ENCODE peak calls at places on chromosomes 12 and 14, in four cellular contexts. F is neuronal stem cell, Q is mesenchymal stem cell, I is H1. G is an unnamed sample. For H3K36me3, the result is how much of the 10 kb centered on the place peaks cover.

GRCh38 chr14:61668267-61668666 is 27.0 kb upstream of the HIF1A start:
- DNase-seq in F (no peak), Q (no peak), I (no peak), G (no peak)

GRCh38 chr14:100019156-100019882 is 45.9 kb upstream of the EVL start:
- DNase-seq in F (no peak), Q (peak), I (no peak), G (peak)

GRCh38 chr14:37668646-37669045 is 73.2 kb downstream of the TTC6 start:
- DNase-seq in F (no peak), I (no peak), Q (peak), G (peak)

GRCh38 chr12:69623970-69624369 is 13.3 kb upstream of the LRRC10 start:
- DNase-seq in Q (no peak), I (no peak), F (no peak), G (no peak)

GRCh38 chr12:124790650-124791400 is 72.8 kb downstream of the SCARB1 start:
- DNase-seq in F (no peak), I (no peak), Q (no peak), G (no peak)

GRCh38 chr12:106774808-106775524 is 484 bp downstream of the RIC8B start:
- DNase-seq in F (no peak), I (no peak), Q (no peak), G (peak)

GRCh38 chr12:2336409-2336829 is 283.6 kb downstream of the CACNA1C start:
- DNase-seq in F (no peak), I (no peak), Q (peak), G (peak)

GRCh38 chr12:2284857-2285256 is 232.1 kb downstream of the CACNA1C start:
- DNase-seq in I (peak), F (peak), Q (peak), G (peak)

GRCh38 chr12:110351119-110351518 is 52.4 kb downstream of the ANAPC7 start:
- DNase-seq in I (no peak), Q (no peak), F (no peak), G (no peak)

GRCh38 chr12:54683388-54683787 is 35.2 kb upstream of the DCD start:
- DNase-seq in I (no peak), Q (no peak), F (no peak), G (no peak)

GRCh38 chr12:121240484-121241202 is 30.7 kb downstream of the P2RX4 start:
- DNase-seq in Q (no peak), I (peak), F (no peak), G (no peak)

GRCh38 chr12:45290218-45290609 is 74.3 kb downstream of the ANO6 start:
- DNase-seq in Q (peak), F (no peak), I (no peak), G (peak)

GRCh38 chr12:51926718-51927117 is 19.4 kb downstream of the ACVRL1 start:
- DNase-seq in Q (peak), I (no peak), F (no peak), G (peak)

GRCh38 chr14:102262894-102263462 is 42.0 kb downstream of the MOK start:
- DNase-seq in I (peak), Q (no peak), F (peak), G (no peak)

GRCh38 chr14:91202234-91202974 is 42.1 kb downstream of the GPR68 start:
- DNase-seq in I (no peak), Q (peak), F (peak), G (no peak)

GRCh38 chr12:104358353-104359003 is 54.9 kb downstream of the EID3 start:
- DNase-seq in I (peak), F (no peak), Q (peak), G (peak)

GRCh38 chr12:68223067-68223747 is 2.4 kb downstream of the IL26 start:
- DNase-seq in I (peak), F (peak), Q (peak), G (peak)

GRCh38 chr14:50021261-50021660 is 95.1 kb downstream of the VCPKMT start:
- DNase-seq in Q (no peak), I (no peak), F (no peak), G (no peak)

GRCh38 chr14:50023671-50024490 is 92.5 kb downstream of the VCPKMT start:
- DNase-seq in I (no peak), Q (peak), F (no peak), G (no peak)

GRCh38 chr14:50020799-50021198 is 95.6 kb downstream of the VCPKMT start:
- DNase-seq in Q (no peak), I (no peak), F (no peak), G (no peak)

GRCh38 chr14:50025073-50025472 is 91.3 kb downstream of the VCPKMT start:
- DNase-seq in Q (no peak), I (no peak), F (no peak), G (no peak)

DNA sequence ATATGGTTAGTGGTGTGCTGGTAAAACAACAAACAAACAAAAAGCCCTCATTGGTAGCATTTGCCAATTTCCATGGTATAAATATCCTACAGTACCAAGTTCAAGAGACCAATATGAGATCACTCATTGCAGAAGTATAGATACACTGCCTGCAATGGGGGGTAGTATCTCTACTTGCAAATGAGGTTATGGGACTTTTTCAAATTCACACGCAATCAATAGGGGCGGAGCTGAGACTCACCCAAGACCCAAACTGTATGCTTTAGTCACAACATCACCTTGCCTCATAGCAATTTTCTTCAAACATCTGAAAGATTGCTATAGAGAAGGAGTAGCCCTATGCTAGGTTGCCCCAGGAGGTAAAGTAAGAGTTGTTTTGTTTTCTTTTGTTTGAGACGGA is 93.7 kb downstream of the VCPKMT start:
- DNase-seq in I (no peak), F (no peak), Q (no peak), G (no peak)
- H2AK5ac ChIP-seq in I (no peak), F (no peak), Q (no peak), G (no peak)

GRCh38 chr12:47819544-47819901 is 180 bp downstream of the HDAC7 start:
- DNase-seq in Q (no peak), F (no peak), I (no peak), G (no peak)

GRCh38 chr12:47821346-47821706 is 1.6 kb upstream of the HDAC7 start:
- DNase-seq in F (no peak), I (no peak), Q (no peak), G (no peak)

GRCh38 chr12:47822386-47822785 is 2.7 kb upstream of the HDAC7 start:
- DNase-seq in I (no peak), F (no peak), Q (no peak), G (no peak)

GRCh38 chr12:47819902-47820630 is at the start of gene HDAC7:
- DNase-seq in I (no peak), F (peak), Q (peak), G (peak)

GRCh38 chr12:47820631-47821345 is 1.1 kb upstream of the HDAC7 start:
- DNase-seq in I (no peak), F (peak), Q (peak), G (peak)
- H2BK12ac ChIP-seq in I (peak), F (no peak), Q (peak), G (peak)

DNA sequence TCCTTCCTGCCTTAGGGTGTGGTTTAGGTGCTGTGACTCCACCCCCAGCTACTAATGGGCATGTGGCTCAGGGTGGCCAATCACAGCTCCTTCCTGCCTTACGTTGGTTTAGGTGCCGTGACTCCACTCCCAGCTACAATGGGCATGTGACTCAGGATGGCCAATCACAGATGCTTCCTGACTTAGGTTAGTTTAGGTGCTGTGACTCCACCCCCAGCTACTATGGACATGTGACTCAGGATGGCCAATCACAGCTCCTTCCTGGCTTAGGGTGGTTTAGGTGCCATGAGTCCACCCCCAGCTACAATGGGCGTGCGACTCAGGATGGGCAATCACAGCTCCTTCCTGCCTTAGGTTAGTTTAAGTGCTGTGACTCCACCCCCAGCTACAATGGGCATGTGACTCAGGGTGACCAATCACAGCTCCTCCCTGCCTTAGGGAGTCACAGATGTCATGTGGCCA is 163.9 kb downstream of the TBX5 start:
- DNase-seq in F (no peak), I (no peak), Q (no peak), G (no peak)
- H3K36me3 ChIP-seq in F (under half), I (under half), Q (under half), G (under half)

GRCh38 chr12:95718001-95718400 is 72.6 kb downstream of the NTN4 start:
- DNase-seq in F (no peak), Q (no peak), I (no peak), G (no peak)

GRCh38 chr12:95718772-95719171 is 71.8 kb downstream of the NTN4 start:
- DNase-seq in I (no peak), F (no peak), Q (no peak), G (no peak)

GRCh38 chr12:95712269-95712668 is 78.3 kb downstream of the NTN4 start:
- DNase-seq in I (no peak), Q (no peak), F (no peak), G (no peak)

GRCh38 chr12:95717336-95717928 is 73.1 kb downstream of the NTN4 start:
- DNase-seq in I (no peak), F (no peak), Q (no peak), G (no peak)

DNA sequence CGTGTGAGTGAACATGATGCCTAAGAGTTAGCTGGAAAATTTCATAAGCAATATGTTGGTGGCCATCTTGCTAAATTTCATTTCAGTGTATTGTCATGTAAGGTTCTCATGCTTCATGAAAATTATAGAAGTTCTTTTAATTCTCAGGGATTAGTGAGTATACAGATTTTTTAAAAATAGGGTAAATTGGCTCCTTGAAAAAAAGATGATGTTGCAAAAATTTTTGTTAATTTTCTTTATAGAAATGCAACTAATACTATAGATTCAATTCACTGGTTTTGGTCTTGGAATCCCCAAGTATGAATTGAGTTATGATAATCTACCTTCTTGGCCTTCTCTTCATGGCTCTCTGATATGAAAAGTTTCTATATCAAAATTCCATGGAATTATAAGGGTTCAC is 75.4 kb downstream of the NTN4 start:
- DNase-seq in F (no peak), Q (no peak), I (no peak), G (no peak)
- H2AK5ac ChIP-seq in F (no peak), Q (no peak), I (no peak), G (no peak)

GRCh38 chr14:96501746-96502620 is at the start of gene PAPOLA:
- DNase-seq in I (peak), Q (peak), F (peak), G (peak)

GRCh38 chr14:96497586-96497985 is 4.6 kb upstream of the PAPOLA start:
- DNase-seq in Q (no peak), I (no peak), F (no peak), G (peak)

GRCh38 chr14:96502621-96503251 is 554 bp downstream of the PAPOLA start:
- DNase-seq in F (peak), I (peak), Q (peak), G (peak)

GRCh38 chr14:96497087-96497486 is 5.1 kb upstream of the PAPOLA start:
- DNase-seq in F (no peak), I (no peak), Q (no peak), G (peak)

GRCh38 chr14:96501383-96501745 is 818 bp upstream of the PAPOLA start:
- DNase-seq in I (no peak), F (no peak), Q (no peak), G (no peak)
- H2BK12ac ChIP-seq in I (no peak), F (no peak), Q (no peak), G (no peak)

GRCh38 chr14:23090254-23090636 is 4.7 kb downstream of the ACIN1 start:
- DNase-seq in I (no peak), Q (no peak), F (no peak), G (no peak)
- H3K36me3 ChIP-seq in I (under half), Q (under half), F (under half), G (under half)

GRCh38 chr12:88895634-88896033 is 315.4 kb upstream of the KITLG start:
- DNase-seq in I (no peak), F (no peak), Q (peak), G (no peak)
- H2AK5ac ChIP-seq in I (no peak), F (no peak), Q (no peak), G (no peak)

G was measured in trophoblast cell.